ENCODE peak calls at places on chromosomes 16 and 17, in ten cellular contexts. D, C, X, L, K, T, U, R, E and J are unnamed samples.

GRCh38 chr16:68902376-68903345 is 59.3 kb downstream of the TANGO6 start:
- DNase-seq in D (peak), C (no peak), X (peak), L (peak), K (peak), T (no peak), U (peak), R (no peak), E (no peak), J (no peak)

GRCh38 chr16:23062524-23062923 is 86.7 kb downstream of the USP31 start:
- DNase-seq in D (no peak), C (no peak), X (no peak), L (no peak), K (no peak), T (no peak), U (no peak), R (no peak), E (no peak), J (no peak)

GRCh38 chr17:39776267-39776666 is 38.5 kb downstream of the GRB7 start:
- DNase-seq in D (no peak), C (no peak), X (no peak), L (no peak), K (no peak), T (no peak), U (no peak), R (no peak), E (no peak), J (no peak)

GRCh38 chr17:72579990-72580320 is 459.1 kb downstream of the SOX9 start:
- DNase-seq in D (no peak), C (no peak), X (no peak), L (no peak), K (no peak), T (no peak), U (no peak), R (no peak), E (no peak), J (no peak)

GRCh38 chr16:58264961-58265479 is 29.8 kb downstream of the PRSS54 start:
- DNase-seq in D (peak), C (no peak), X (peak), L (peak), K (peak), T (peak), U (no peak), R (no peak), E (no peak), J (peak)

GRCh38 chr17:3864534-3864933 is 18.5 kb upstream of the NCBP3 start:
- DNase-seq in D (no peak), C (no peak), X (no peak), L (no peak), K (no peak), T (no peak), U (no peak), R (no peak), E (no peak), J (no peak)

GRCh38 chr16:70252355-70252988 is 732 bp upstream of the EXOSC6 start:
- DNase-seq in D (peak), C (no peak), X (peak), L (no peak), K (peak), T (no peak), U (peak), R (peak), E (no peak), J (no peak)

GRCh38 chr17:78041401-78042179 is 83.1 kb downstream of the TNRC6C start:
- DNase-seq in D (no peak), C (no peak), X (no peak), L (no peak), K (no peak), T (no peak), U (no peak), R (no peak), E (no peak), J (no peak)

GRCh38 chr16:56860226-56861020 is 4.6 kb upstream of the SLC12A3 start:
- DNase-seq in D (no peak), C (no peak), X (no peak), L (no peak), K (no peak), T (no peak), U (no peak), R (peak), E (no peak), J (no peak)

GRCh38 chr17:975321-975982 is 4.1 kb downstream of the NXN start:
- DNase-seq in D (no peak), C (no peak), X (peak), L (no peak), K (peak), T (no peak), U (no peak), R (no peak), E (no peak), J (no peak)
- H3K4me3 ChIP-seq in D (no peak), C (no peak), X (peak), L (peak), K (no peak), T (peak), U (no peak), R (no peak), E (no peak), J (no peak)

GRCh38 chr17:35793257-35793656 is 2.2 kb downstream of the MMP28 start:
- DNase-seq in D (no peak), C (no peak), X (no peak), L (no peak), K (no peak), T (no peak), U (peak), R (no peak), E (no peak), J (no peak)
- H3K4me3 ChIP-seq in D (no peak), C (peak), X (no peak), L (no peak), K (no peak), T (no peak), U (no peak), R (no peak), E (no peak), J (no peak)

GRCh38 chr17:81962499-81963441 is 1.8 kb upstream of the NOTUM start:
- DNase-seq in D (no peak), C (no peak), X (no peak), L (no peak), K (no peak), T (no peak), U (no peak), R (no peak), E (no peak), J (no peak)
- H3K4me3 ChIP-seq in D (no peak), C (no peak), X (no peak), L (no peak), K (no peak), T (no peak), U (no peak), R (no peak), E (no peak), J (no peak)

DNA sequence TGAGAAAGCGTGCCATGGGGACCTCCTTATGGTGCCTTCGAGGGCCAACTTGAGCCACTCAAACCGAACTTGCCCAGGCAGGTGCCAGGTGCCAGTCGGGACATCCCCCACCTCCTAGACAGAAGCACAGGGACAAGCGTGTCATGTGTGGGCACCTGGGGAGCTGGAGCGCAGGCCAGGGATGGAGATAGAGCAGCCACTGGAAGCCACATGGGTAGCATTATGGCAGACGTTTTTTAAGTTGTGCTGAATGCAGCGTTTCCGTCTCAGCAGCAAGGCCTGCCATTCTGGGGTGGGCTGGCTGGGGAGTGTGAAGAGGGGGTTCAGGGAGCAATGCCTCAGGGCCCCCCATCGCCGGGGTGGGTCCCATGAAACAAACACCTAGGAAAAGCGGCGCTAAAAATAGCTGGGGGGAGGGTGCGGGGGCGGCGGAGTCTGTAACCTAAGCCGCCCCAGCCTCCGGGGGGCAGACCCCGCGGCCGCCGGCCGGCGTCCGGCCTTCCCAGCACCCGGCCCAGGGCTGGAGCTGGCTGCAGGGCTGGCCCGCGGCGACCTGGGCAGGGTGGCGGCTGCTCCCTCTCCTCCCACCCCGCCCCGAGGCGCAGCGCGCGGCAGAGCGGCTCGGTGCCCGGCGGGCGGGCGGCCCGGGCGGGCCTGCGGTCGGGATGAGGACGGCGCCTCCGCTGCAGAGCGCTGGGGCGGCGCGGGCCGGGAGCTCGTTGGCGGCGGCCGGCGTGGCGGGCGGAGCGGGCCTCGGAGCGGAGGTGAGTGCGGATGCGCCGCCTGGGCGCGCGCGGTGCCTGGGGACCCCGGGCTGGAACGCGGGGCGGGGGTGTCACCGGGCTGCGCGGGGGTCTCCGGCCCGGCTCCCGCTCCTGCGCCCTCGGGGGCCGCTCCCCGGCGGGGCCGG is at the start of gene ZNF469:
- DNase-seq in D (peak), C (no peak), X (peak), L (no peak), K (peak), T (no peak), U (no peak), R (no peak), E (no peak), J (no peak)
- H3K4me3 ChIP-seq in D (peak), C (peak), X (peak), L (peak), K (peak), T (peak), U (no peak), R (no peak), E (no peak), J (peak)

GRCh38 chr17:48997103-48997826 is at the start of gene IGF2BP1:
- DNase-seq in D (peak), C (no peak), X (peak), L (no peak), K (peak), T (no peak), U (peak), R (no peak), E (no peak), J (no peak)

GRCh38 chr17:48995871-48996695 is 1.1 kb upstream of the IGF2BP1 start:
- DNase-seq in D (peak), C (no peak), X (no peak), L (no peak), K (no peak), T (no peak), U (peak), R (no peak), E (no peak), J (no peak)

GRCh38 chr17:48996696-48997102 is 486 bp upstream of the IGF2BP1 start:
- DNase-seq in D (no peak), C (no peak), X (no peak), L (no peak), K (no peak), T (no peak), U (peak), R (no peak), E (no peak), J (no peak)

GRCh38 chr17:48994548-48995331 is 2.4 kb upstream of the IGF2BP1 start:
- DNase-seq in D (no peak), C (no peak), X (no peak), L (no peak), K (no peak), T (no peak), U (peak), R (no peak), E (no peak), J (no peak)

DNA sequence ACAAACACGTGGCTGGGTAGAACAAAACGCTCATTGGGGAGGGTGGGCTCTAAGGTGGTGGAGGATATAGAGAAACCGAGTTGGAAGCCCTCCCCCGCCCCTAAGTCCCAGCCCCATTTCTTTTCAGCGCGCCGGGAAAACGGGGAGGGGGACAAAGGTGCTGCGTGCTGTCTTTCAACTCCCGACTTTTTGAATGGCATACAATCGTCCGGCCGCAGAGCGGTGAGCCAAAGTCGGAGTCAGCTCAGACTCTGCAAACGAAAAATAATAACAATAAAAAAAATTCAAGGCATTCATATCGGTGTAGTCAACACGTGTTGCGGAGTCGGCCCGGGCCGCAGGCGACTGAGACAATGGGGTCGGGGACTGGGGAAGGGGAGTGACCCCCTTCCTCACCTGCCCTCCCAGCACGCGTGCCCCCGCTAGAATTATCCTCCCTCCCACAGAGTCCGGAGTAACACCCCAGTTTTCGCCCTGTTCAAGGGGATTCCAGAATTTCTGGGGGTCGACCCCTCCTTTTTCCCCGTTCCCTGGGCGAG is 1.8 kb upstream of the IGF2BP1 start:
- DNase-seq in D (no peak), C (no peak), X (no peak), L (no peak), K (no peak), T (no peak), U (peak), R (no peak), E (no peak), J (no peak)
- H3K4me3 ChIP-seq in D (peak), C (no peak), X (peak), L (peak), K (no peak), T (peak), U (no peak), R (no peak), E (no peak), J (peak)

GRCh38 chr16:80971814-80972213 is 34.9 kb downstream of the CMC2 start:
- DNase-seq in D (no peak), C (no peak), X (no peak), L (no peak), K (no peak), T (no peak), U (no peak), R (no peak), E (no peak), J (no peak)

GRCh38 chr16:80969114-80969484 is 37.6 kb downstream of the CMC2 start:
- DNase-seq in D (no peak), C (no peak), X (no peak), L (no peak), K (no peak), T (no peak), U (no peak), R (no peak), E (no peak), J (no peak)

GRCh38 chr16:80966617-80967016 is 40.1 kb downstream of the CMC2 start:
- DNase-seq in D (no peak), C (no peak), X (no peak), L (no peak), K (no peak), T (no peak), U (no peak), R (no peak), E (no peak), J (no peak)

GRCh38 chr16:80972611-80973010 is 34.1 kb downstream of the CMC2 start:
- DNase-seq in D (no peak), C (no peak), X (no peak), L (no peak), K (no peak), T (no peak), U (no peak), R (no peak), E (no peak), J (no peak)

GRCh38 chr16:80968386-80969113 is 38.1 kb downstream of the CMC2 start:
- DNase-seq in D (peak), C (no peak), X (peak), L (peak), K (peak), T (peak), U (no peak), R (no peak), E (no peak), J (no peak)
- H3K4me3 ChIP-seq in D (no peak), C (no peak), X (no peak), L (no peak), K (no peak), T (no peak), U (no peak), R (no peak), E (no peak), J (no peak)

GRCh38 chr17:17836818-17837379 is at the start of gene SREBF1:
- DNase-seq in D (peak), C (peak), X (no peak), L (no peak), K (no peak), T (no peak), U (peak), R (peak), E (peak), J (no peak)

GRCh38 chr17:17837380-17837821 is 615 bp upstream of the SREBF1 start:
- DNase-seq in D (peak), C (peak), X (peak), L (no peak), K (peak), T (no peak), U (no peak), R (no peak), E (no peak), J (peak)

GRCh38 chr17:17839792-17840707 is 3.3 kb upstream of the SREBF1 start:
- DNase-seq in D (peak), C (peak), X (peak), L (peak), K (peak), T (peak), U (peak), R (peak), E (peak), J (peak)

GRCh38 chr17:17836250-17836817 is 452 bp downstream of the SREBF1 start:
- DNase-seq in D (peak), C (peak), X (peak), L (peak), K (peak), T (peak), U (peak), R (peak), E (peak), J (peak)

GRCh38 chr17:17837966-17838962 is 1.5 kb upstream of the SREBF1 start:
- DNase-seq in D (peak), C (peak), X (no peak), L (no peak), K (peak), T (no peak), U (no peak), R (no peak), E (no peak), J (no peak)
- H3K4me3 ChIP-seq in D (peak), C (no peak), X (no peak), L (no peak), K (no peak), T (no peak), U (no peak), R (no peak), E (no peak), J (no peak)